ENCODE peak calls at places on chromosomes 6 and 20, in six cellular contexts. J, N, U, P, G and T are unnamed samples.

GRCh38 chr20:47544240-47544639 is 42.6 kb downstream of the NCOA3 start:
- DNase-seq in J (no peak), N (no peak), U (no peak), P (no peak), G (no peak), T (no peak)

GRCh38 chr6:134029495-134030455 is 22.6 kb downstream of the SLC2A12 start:
- DNase-seq in J (no peak), N (no peak), U (no peak), P (no peak), G (no peak), T (no peak)

GRCh38 chr6:8939615-8940014 is 504.3 kb upstream of the SLC35B3 start:
- DNase-seq in J (no peak), N (no peak), U (no peak), P (no peak), G (no peak), T (no peak)

GRCh38 chr6:105569706-105570105 is 166.8 kb upstream of the PREP start:
- DNase-seq in J (no peak), N (no peak), U (no peak), P (no peak), G (no peak), T (no peak)

GRCh38 chr6:105352037-105352617 is 50.8 kb downstream of the PREP start:
- DNase-seq in J (no peak), N (no peak), U (no peak), P (no peak), G (no peak), T (no peak)

GRCh38 chr6:31011153-31011552 is 879 bp downstream of the MUC22 start:
- DNase-seq in J (no peak), N (no peak), U (no peak), P (no peak), G (no peak), T (no peak)

GRCh38 chr20:4041748-4042411 is 26.5 kb upstream of the RNF24 start:
- DNase-seq in J (no peak), N (peak), U (peak), P (no peak), G (no peak), T (no peak)

GRCh38 chr20:4607287-4607713 is 114.4 kb upstream of the PRND start:
- DNase-seq in J (peak), N (peak), U (peak), P (peak), G (no peak), T (no peak)

GRCh38 chr20:4828830-4829493 is 107.3 kb downstream of the PRND start:
- DNase-seq in J (no peak), N (peak), U (no peak), P (no peak), G (no peak), T (peak)